ENCODE peak calls at places on chromosome 21, in four cellular contexts. Y is left colon; N is activated CD8-positive, alpha-beta T cell treated with anti-CD3 and anti-CD28 coated beads, Interleukin-2, amount 10 ng/mL, durations not matched to agents 7 days and 5 days; Q is pancreas. G is an unnamed sample.

GRCh38 chr21:21101911-21102310 is 103.7 kb downstream of the NCAM2 start:
- ATAC-seq in Y (no peak), N (no peak), Q (no peak), G (no peak)

GRCh38 chr21:43967981-43968380 is 44.1 kb upstream of the TRAPPC10 start:
- ATAC-seq in N (no peak), Y (no peak), Q (no peak), G (peak; percentile 20)

GRCh38 chr21:16674949-16675348 is 837.9 kb upstream of the CXADR start:
- ATAC-seq in Q (no peak), Y (no peak), N (no peak), G (no peak)

GRCh38 chr21:39805983-39806382 is 61.0 kb downstream of the IGSF5 start:
- ATAC-seq in Y (no peak), Q (no peak), N (no peak), G (peak; percentile 37)

GRCh38 chr21:36692125-36692843 is 6.6 kb upstream of the SIM2 start:
- ATAC-seq in Q (no peak), N (no peak), Y (no peak), G (no peak)

GRCh38 chr21:36479415-36480402 is at the start of gene CLDN14:
- ATAC-seq in Q (peak; percentile 59), Y (no peak), N (no peak), G (no peak)

GRCh38 chr21:27017251-27017650 is 50.4 kb upstream of the ADAMTS5 start:
- ATAC-seq in Q (no peak), Y (no peak), N (no peak), G (no peak)

GRCh38 chr21:29194847-29195246 is 64.4 kb downstream of the MAP3K7CL start:
- ATAC-seq in N (no peak), Q (peak; percentile 26), Y (no peak), G (no peak)

GRCh38 chr21:33384851-33385331 is 18.3 kb upstream of the IFNGR2 start:
- ATAC-seq in Q (no peak), Y (peak; percentile 50), N (peak; percentile 59), G (no peak)

GRCh38 chr21:44914176-44914874 is 6.4 kb downstream of the ITGB2 start:
- ATAC-seq in N (peak; percentile 61), Q (no peak), Y (no peak), G (no peak)

GRCh38 chr21:38768385-38769071 is 37.2 kb upstream of the ETS2 start:
- ATAC-seq in Q (no peak), Y (no peak), N (peak; percentile 9), G (peak; percentile 45)

GRCh38 chr21:28738305-28738704 is 254.4 kb downstream of the LTN1 start:
- ATAC-seq in Y (no peak), Q (no peak), N (no peak), G (no peak)

GRCh38 chr21:27129694-27130093 is 162.8 kb upstream of the ADAMTS5 start:
- ATAC-seq in N (no peak), Q (no peak), Y (no peak), G (no peak)

GRCh38 chr21:40938078-40938477 is 91.1 kb upstream of the DSCAM start:
- ATAC-seq in Y (no peak), N (no peak), Q (no peak), G (no peak)

GRCh38 chr21:44965251-44966022 is 25.6 kb downstream of the SLX9 start:
- ATAC-seq in Q (no peak), Y (no peak), N (peak; percentile 45), G (no peak)

GRCh38 chr21:44927259-44927586 is 6.5 kb upstream of the ITGB2 start:
- ATAC-seq in N (peak; percentile 1), Q (no peak), Y (no peak), G (no peak)

GRCh38 chr21:31909153-31909771 is 36.4 kb downstream of the HUNK start:
- ATAC-seq in Q (peak; percentile 59), N (no peak), Y (no peak), G (no peak)

GRCh38 chr21:45351061-45351460 is 53.9 kb upstream of the COL18A1 start:
- ATAC-seq in N (no peak), Q (no peak), Y (no peak), G (no peak)

GRCh38 chr21:20030390-20030789 is 967.8 kb upstream of the NCAM2 start:
- ATAC-seq in N (no peak), Q (no peak), Y (no peak), G (no peak)

GRCh38 chr21:24420694-24421093 is 1186.6 kb downstream of the MRPL39 start:
- ATAC-seq in Y (no peak), N (no peak), Q (no peak), G (no peak)

G was measured in esophagus mucosa.